ENCODE peak calls at places on chromosome 15, in five cellular contexts. C, B, Y, R and N are unnamed samples.

GRCh38 chr15:85854345-85855097 is 59.8 kb upstream of the KLHL25 start:
- DNase-seq in C (peak; percentile 23), B (peak; percentile 24), Y (no peak), R (peak; percentile 81), N (no peak)

GRCh38 chr15:63473007-63473748 is 31.2 kb upstream of the USP3 start:
- DNase-seq in C (no peak), B (no peak), Y (no peak), R (no peak), N (no peak)

GRCh38 chr15:77024273-77025065 is 29.5 kb downstream of the PSTPIP1 start:
- DNase-seq in C (peak; percentile 55), B (peak; percentile 77), Y (peak; percentile 83), R (peak; percentile 59), N (peak; percentile 72)

GRCh38 chr15:47985568-47985967 is 135.2 kb upstream of the SLC24A5 start:
- DNase-seq in C (no peak), B (no peak), Y (no peak), R (no peak), N (no peak)

GRCh38 chr15:41774062-41774872 is at the start of gene MAPKBP1:
- DNase-seq in C (peak; percentile 95), B (peak; percentile 97), Y (peak; percentile 99), R (peak; percentile 99), N (peak; percentile 99)

GRCh38 chr15:78225783-78226541 is 8.4 kb downstream of the ACSBG1 start:
- DNase-seq in C (no peak), B (no peak), Y (no peak), R (no peak), N (no peak)

GRCh38 chr15:92069308-92070244 is 216.1 kb downstream of the SLCO3A1 start:
- DNase-seq in C (no peak), B (no peak), Y (no peak), R (peak; percentile 76), N (no peak)

GRCh38 chr15:56831467-56831866 is 87.0 kb upstream of the TCF12 start:
- DNase-seq in C (no peak), B (no peak), Y (no peak), R (no peak), N (no peak)

GRCh38 chr15:77808077-77808476 is 175.4 kb upstream of the LINGO1 start:
- DNase-seq in C (no peak), B (no peak), Y (no peak), R (no peak), N (no peak)

GRCh38 chr15:58139631-58140522 is 1.7 kb downstream of the AQP9 start:
- DNase-seq in C (no peak), B (no peak), Y (no peak), R (peak; percentile 54), N (no peak)

GRCh38 chr15:96428742-96429141 is 98.2 kb downstream of the NR2F2 start:
- DNase-seq in C (no peak), B (no peak), Y (peak; percentile 59), R (peak; percentile 91), N (no peak)

GRCh38 chr15:67244966-67245478 is 9.4 kb downstream of the AAGAB start:
- DNase-seq in C (no peak), B (no peak), Y (no peak), R (peak; percentile 52), N (no peak)

GRCh38 chr15:90479656-90480055 is 50.1 kb upstream of the CRTC3 start:
- DNase-seq in C (no peak), B (no peak), Y (no peak), R (peak; percentile 46), N (no peak)

GRCh38 chr15:89621547-89621946 is 33.7 kb downstream of the KIF7 start:
- DNase-seq in C (no peak), B (no peak), Y (no peak), R (no peak), N (no peak)

GRCh38 chr15:79853492-79854328 is 43.1 kb downstream of the MTHFS start:
- DNase-seq in C (peak; percentile 47), B (peak; percentile 64), Y (peak; percentile 52), R (peak; percentile 91), N (no peak)

GRCh38 chr15:42832577-42832976 is 88.0 kb downstream of the TTBK2 start:
- DNase-seq in C (no peak), B (no peak), Y (no peak), R (peak; percentile 79), N (no peak)

GRCh38 chr15:96087180-96087886 is 243.2 kb upstream of the NR2F2 start:
- DNase-seq in C (no peak), B (no peak), Y (no peak), R (no peak), N (no peak)

GRCh38 chr15:69807752-69808151 is 290.0 kb downstream of the TLE3 start:
- DNase-seq in C (no peak), B (no peak), Y (peak; percentile 57), R (peak; percentile 16), N (peak; percentile 75)

GRCh38 chr15:96514607-96515285 is 184.2 kb downstream of the NR2F2 start:
- DNase-seq in C (no peak), B (no peak), Y (no peak), R (peak; percentile 5), N (no peak)

GRCh38 chr15:52337961-52338535 is 42.4 kb upstream of the MYO5C start:
- DNase-seq in C (no peak), B (no peak), Y (no peak), R (peak; percentile 34), N (no peak)

GRCh38 chr15:67415186-67415585 is 105.7 kb upstream of the C15orf61 start:
- DNase-seq in C (no peak), B (no peak), Y (no peak), R (no peak), N (no peak)

GRCh38 chr15:68460166-68460565 is 28.2 kb upstream of the ITGA11 start:
- DNase-seq in C (no peak), B (no peak), Y (no peak), R (no peak), N (no peak)
- H3K4me1 ChIP-seq in C (no peaks in the 10 kb centered on the region), B (no peaks in the 10 kb centered on the region), Y (no peaks in the 10 kb centered on the region), R (no peaks in the 10 kb centered on the region), N (no peaks in the 10 kb centered on the region)

GRCh38 chr15:25250906-25251622 is 187.8 kb downstream of the UBE3A start:
- DNase-seq in C (no peak), B (peak; percentile 1), Y (peak; percentile 34), R (no peak), N (peak; percentile 30)

GRCh38 chr15:25251700-25252390 is 187.0 kb downstream of the UBE3A start:
- DNase-seq in C (no peak), B (peak; percentile 6), Y (peak; percentile 42), R (no peak), N (peak; percentile 28)

GRCh38 chr15:25248583-25249235 is 190.1 kb downstream of the UBE3A start:
- DNase-seq in C (no peak), B (peak; percentile 14), Y (peak; percentile 31), R (no peak), N (peak; percentile 51)

GRCh38 chr15:25249236-25250010 is 189.4 kb downstream of the UBE3A start:
- DNase-seq in C (no peak), B (peak; percentile 1), Y (peak; percentile 29), R (no peak), N (peak; percentile 41)

GRCh38 chr15:25250011-25250596 is 188.7 kb downstream of the UBE3A start:
- DNase-seq in C (no peak), B (peak; percentile 2), Y (no peak), R (no peak), N (peak; percentile 29)
- H3K4me3 ChIP-seq in C (no peak overlapping the region), B (no peak overlapping the region), Y (no peak overlapping the region), R (no peak overlapping the region), N (no peak overlapping the region)

DNA sequence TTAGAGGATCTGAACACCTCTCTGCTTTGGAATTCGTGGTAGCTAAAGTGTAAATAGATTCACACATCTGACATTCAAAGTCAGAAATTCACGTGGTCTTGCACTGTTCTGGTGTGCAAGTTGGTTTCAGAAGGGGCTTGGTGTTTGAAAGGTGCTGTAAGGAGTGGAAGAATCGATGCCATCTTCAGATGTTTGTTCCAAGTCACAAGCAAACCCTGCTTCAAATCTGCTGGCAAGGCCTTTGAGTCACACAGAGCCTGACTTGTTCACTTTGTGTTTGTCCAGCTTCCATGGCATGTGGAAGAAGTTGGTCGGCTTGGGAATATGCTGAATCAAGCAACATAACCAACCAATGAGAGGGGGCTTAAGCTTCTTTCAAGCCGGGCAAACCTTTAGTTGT is 44.3 kb downstream of the SH3GL3 start:
- DNase-seq in C (no peak), B (no peak), Y (no peak), R (no peak), N (no peak)
- H3K27ac ChIP-seq in C (no peak overlapping the region), B (no peak overlapping the region), Y (no peak overlapping the region), R (no peak overlapping the region), N (no peak overlapping the region)

DNA sequence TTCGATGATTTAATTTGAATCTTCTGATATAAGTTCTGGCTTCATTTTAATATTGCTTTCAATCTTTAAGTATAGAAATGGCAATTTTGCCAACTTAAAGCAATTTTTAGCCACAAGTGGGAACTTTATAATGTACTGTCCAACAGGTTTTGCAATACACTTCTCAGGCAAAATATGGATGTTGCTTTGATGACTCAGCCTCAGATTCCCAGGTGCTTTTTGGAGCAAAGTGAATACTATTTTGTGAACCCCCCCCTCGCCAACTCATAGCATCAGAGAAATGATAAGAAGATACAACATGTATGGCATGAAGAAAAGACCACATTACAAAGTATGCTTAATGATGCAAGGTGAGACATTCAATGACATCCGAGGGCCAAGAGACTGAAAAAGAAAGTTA is 158.1 kb downstream of the GABRB3 start:
- DNase-seq in C (no peak), B (no peak), Y (no peak), R (no peak), N (no peak)
- H3K4me1 ChIP-seq in C (no peaks in the 10 kb centered on the region), B (no peaks in the 10 kb centered on the region), Y (no peaks in the 10 kb centered on the region), R (no peaks in the 10 kb centered on the region), N (no peaks in the 10 kb centered on the region)

DNA sequence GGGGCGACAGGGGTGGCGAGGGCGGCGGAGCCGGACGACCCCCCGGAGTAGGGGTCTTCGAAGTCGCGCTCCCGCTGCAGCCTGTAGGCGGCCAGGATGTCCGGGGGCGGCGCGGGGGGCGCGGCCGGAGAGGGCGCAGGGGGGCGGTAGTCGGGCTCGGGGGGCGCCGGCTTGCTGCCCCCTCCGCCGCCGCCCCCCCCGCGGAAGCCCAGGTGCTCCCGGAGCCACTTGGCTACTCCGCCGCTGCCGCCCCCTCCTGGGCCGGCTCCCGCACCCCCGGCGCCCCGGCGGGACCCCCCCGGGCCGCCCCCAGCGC is 230 bp downstream of the SHF start:
- DNase-seq in C (no peak), B (no peak), Y (no peak), R (no peak), N (peak; percentile 77)
- H3K4me3 ChIP-seq in C (peak overlapping the region; percentile 15), B (peak overlapping the region; percentile 94), Y (peak overlapping the region; percentile 80), R (peak overlapping the region; percentile 81), N (peak overlapping the region; percentile 97)

DNA sequence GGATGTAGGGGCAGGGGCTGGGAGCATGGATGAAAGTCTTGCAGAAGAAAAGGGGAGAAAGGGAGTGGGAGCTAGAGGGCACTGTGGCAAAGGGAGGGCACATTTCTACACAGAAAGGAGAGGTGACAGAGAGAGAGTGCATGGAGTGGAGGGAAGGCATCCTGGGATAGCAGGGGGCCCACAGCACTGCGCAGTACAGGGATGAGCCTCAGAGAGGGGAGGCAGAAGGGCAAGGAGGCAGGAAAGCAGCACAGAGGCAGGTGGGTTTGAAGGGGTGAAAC is 5.4 kb downstream of the STOML1 start:
- DNase-seq in C (no peak), B (no peak), Y (no peak), R (no peak), N (no peak)
- H3K27ac ChIP-seq in C (no peak overlapping the region), B (no peak overlapping the region), Y (peak overlapping the region; percentile 30), R (no peak overlapping the region), N (no peak overlapping the region)